ENCODE peak calls at places on chromosome 9, in six cellular contexts. One of them, this sample, is unnamed. For H3K9me3 and H3K4me1, the result is how much of the 10 kb centered on the place peaks cover.

GRCh38 chr9:69471433-69471832 is 146.4 kb downstream of the ENTREP1 start:
- DNase-seq in psoas muscle: no peak
- DNase-seq in NT2/D1: no peak
- DNase-seq in aorta: no peak
- DNase-seq in neuronal stem cell: no peak
- DNase-seq in uterus: no peak
- DNase-seq in this sample: no peak

GRCh38 chr9:107644774-107645463 is 155.3 kb upstream of the KLF4 start:
- DNase-seq in uterus: peak
- DNase-seq in NT2/D1: no peak
- DNase-seq in psoas muscle: peak
- DNase-seq in neuronal stem cell: no peak
- DNase-seq in aorta: peak
- DNase-seq in this sample: no peak

GRCh38 chr9:121201045-121201737 is 478 bp downstream of the RAB14 start:
- DNase-seq in uterus: no peak
- DNase-seq in NT2/D1: no peak
- DNase-seq in aorta: peak
- DNase-seq in neuronal stem cell: peak
- DNase-seq in psoas muscle: peak
- DNase-seq in this sample: peak

GRCh38 chr9:136410500-136411287 is at the start of the genes ENTR1 and PMPCA:
- DNase-seq in psoas muscle: peak
- DNase-seq in NT2/D1: peak
- DNase-seq in neuronal stem cell: peak
- DNase-seq in aorta: peak
- DNase-seq in uterus: peak
- DNase-seq in this sample: peak

GRCh38 chr9:19271081-19271480 is 40.6 kb downstream of the DENND4C start:
- DNase-seq in neuronal stem cell: no peak
- DNase-seq in psoas muscle: no peak
- DNase-seq in NT2/D1: no peak
- DNase-seq in uterus: no peak
- DNase-seq in aorta: no peak
- DNase-seq in this sample: no peak

GRCh38 chr9:33228606-33229005 is 11.4 kb upstream of the SPINK4 start:
- DNase-seq in NT2/D1: no peak
- DNase-seq in uterus: no peak
- DNase-seq in neuronal stem cell: no peak
- DNase-seq in psoas muscle: no peak
- DNase-seq in aorta: no peak
- DNase-seq in this sample: no peak

GRCh38 chr9:13354733-13355132 is 75.2 kb upstream of the MPDZ start:
- DNase-seq in aorta: no peak
- DNase-seq in uterus: no peak
- DNase-seq in psoas muscle: no peak
- DNase-seq in neuronal stem cell: no peak
- DNase-seq in NT2/D1: no peak
- DNase-seq in this sample: no peak

GRCh38 chr9:120715331-120715924 is 1.2 kb upstream of the MEGF9 start:
- DNase-seq in neuronal stem cell: peak
- DNase-seq in uterus: peak
- DNase-seq in psoas muscle: peak
- DNase-seq in aorta: peak
- DNase-seq in NT2/D1: peak
- DNase-seq in this sample: peak

GRCh38 chr9:120932086-120932818 is 5.7 kb upstream of the TRAF1 start:
- DNase-seq in psoas muscle: no peak
- DNase-seq in aorta: no peak
- DNase-seq in uterus: no peak
- DNase-seq in neuronal stem cell: no peak
- DNase-seq in NT2/D1: no peak
- DNase-seq in this sample: no peak

GRCh38 chr9:91740713-91741112 is 209.3 kb downstream of the ROR2 start:
- DNase-seq in neuronal stem cell: no peak
- DNase-seq in psoas muscle: no peak
- DNase-seq in NT2/D1: no peak
- DNase-seq in uterus: peak
- DNase-seq in aorta: no peak
- DNase-seq in this sample: no peak

GRCh38 chr9:27247756-27248155 is 49.2 kb downstream of the EQTN start:
- DNase-seq in psoas muscle: no peak
- DNase-seq in NT2/D1: peak
- DNase-seq in uterus: no peak
- DNase-seq in aorta: no peak
- DNase-seq in neuronal stem cell: peak
- DNase-seq in this sample: peak

DNA sequence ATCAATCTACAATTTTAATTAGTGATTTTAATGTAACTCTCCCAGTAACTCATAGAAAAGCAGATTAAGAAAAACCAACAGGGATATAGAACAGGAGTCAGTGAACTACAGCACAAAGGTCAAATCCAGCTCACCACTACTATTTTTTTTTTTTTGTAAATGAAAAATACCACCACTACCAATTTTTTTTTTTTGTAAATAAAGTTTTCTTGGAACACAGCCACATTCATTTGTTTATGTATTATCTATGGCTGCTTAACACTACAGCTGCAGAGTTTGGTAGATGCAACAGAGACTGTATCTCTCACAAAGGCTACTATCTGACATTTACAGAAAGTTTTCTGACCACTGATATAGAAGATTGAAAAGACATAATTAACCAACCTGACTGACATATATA is 11.7 kb downstream of the ZNF510 start:
- DNase-seq in uterus: no peak
- DNase-seq in neuronal stem cell: no peak
- DNase-seq in aorta: no peak
- DNase-seq in NT2/D1: no peak
- DNase-seq in psoas muscle: no peak
- DNase-seq in this sample: no peak
- H3K9me3 ChIP-seq in uterus: under half
- H3K9me3 ChIP-seq in neuronal stem cell: half or more
- H3K9me3 ChIP-seq in aorta: under half
- H3K9me3 ChIP-seq in NT2/D1: half or more
- H3K9me3 ChIP-seq in psoas muscle: half or more
- H3K9me3 ChIP-seq in this sample: under half

DNA sequence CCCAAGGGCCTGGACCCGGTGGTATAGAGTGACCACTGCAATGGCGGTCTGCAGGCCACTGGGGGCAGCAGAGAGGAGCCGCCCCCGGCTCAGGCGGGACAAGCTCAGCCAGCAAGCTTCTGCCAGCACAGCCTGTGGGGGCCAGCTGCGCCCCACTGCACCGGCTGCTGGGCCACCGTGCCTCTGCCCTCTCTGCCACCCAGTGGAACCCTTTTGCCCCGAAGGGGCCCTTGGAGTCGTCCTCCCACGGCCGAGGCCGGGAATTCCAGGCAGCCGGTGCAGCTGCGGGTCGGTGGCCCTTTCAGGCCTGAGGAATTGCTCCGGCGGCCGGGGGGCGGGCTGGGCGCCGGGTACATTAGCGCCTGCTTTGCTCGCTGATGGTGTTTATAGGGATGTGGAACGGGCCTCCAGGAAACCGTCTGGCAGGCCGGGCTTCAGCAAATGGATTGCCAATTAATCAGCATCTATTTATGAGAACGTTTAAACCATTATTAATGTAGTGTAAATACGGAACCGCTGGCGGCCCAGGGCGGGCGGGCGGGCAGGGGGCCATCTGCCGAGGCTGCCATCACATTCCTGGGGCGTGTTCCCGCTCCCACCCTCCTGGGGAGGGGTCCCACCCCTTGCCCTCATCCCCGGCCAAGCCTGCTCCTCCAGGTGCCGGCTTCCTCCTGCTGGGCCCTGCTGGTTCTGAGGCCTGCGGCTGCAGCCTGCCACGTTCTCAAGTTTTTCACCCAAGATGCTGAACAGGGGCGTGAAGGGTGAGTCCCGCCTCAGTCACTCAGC is 127.4 kb downstream of the BARX1 start:
- DNase-seq in aorta: peak
- DNase-seq in uterus: no peak
- DNase-seq in psoas muscle: peak
- DNase-seq in NT2/D1: peak
- DNase-seq in neuronal stem cell: peak
- DNase-seq in this sample: peak
- H3K4me3 ChIP-seq in aorta: peak
- H3K4me3 ChIP-seq in uterus: peak
- H3K4me3 ChIP-seq in psoas muscle: peak
- H3K4me3 ChIP-seq in NT2/D1: no peak
- H3K4me3 ChIP-seq in neuronal stem cell: peak
- H3K4me3 ChIP-seq in this sample: no peak

DNA sequence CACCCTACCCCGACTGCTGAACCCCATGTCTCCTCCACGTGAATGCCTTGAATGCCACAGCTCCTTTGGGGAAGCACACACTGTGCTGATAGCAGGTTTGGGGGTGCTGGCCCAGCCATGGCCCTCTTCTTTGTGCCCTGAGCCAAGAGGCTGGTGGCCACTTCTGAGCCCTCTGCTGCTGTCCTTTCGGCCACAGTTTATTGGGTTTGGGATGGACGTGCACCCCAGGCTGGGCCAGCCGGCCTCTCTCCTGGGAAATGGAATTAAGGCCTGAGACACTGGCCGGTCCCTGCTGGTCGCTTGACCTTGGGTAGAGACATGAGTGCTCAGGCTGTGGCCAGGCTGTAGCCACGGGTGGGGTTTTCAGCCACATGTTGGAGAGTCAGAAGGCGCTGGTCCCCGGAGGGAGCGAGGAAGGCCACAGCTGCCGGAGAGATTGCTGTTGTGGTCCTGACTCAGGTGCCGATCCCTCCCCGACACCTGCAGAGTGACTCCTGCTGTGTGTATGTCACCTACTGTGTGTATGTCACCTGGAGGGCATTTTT is 26.6 kb downstream of the FAM163B start:
- DNase-seq in uterus: no peak
- DNase-seq in NT2/D1: no peak
- DNase-seq in neuronal stem cell: no peak
- DNase-seq in aorta: no peak
- DNase-seq in psoas muscle: no peak
- DNase-seq in this sample: no peak
- H3K4me1 ChIP-seq in uterus: under half
- H3K4me1 ChIP-seq in NT2/D1: under half
- H3K4me1 ChIP-seq in neuronal stem cell: under half
- H3K4me1 ChIP-seq in aorta: under half
- H3K4me1 ChIP-seq in psoas muscle: under half
- H3K4me1 ChIP-seq in this sample: under half

DNA sequence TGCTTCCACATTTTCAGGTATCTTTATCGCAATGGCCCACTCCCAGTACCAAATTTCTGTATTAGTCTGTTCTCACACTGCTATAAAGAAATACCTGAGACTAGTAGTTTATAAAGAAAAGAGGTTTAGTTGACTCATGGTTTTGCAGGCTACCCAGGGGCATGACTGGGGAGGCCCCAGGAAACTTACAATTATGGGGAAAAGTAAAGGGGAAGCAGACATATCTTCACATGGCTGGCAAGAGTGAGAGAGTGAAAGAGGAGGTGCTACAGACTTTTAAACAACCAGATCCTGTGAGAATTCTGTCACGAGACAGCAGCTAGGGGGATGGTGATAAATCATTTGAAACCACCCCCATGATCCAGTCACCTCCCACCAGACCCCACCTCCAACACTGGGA is 238.2 kb upstream of the DMAC1 start:
- DNase-seq in psoas muscle: no peak
- DNase-seq in aorta: no peak
- DNase-seq in uterus: no peak
- DNase-seq in NT2/D1: no peak
- DNase-seq in neuronal stem cell: no peak
- DNase-seq in this sample: no peak
- H3K9me3 ChIP-seq in psoas muscle: under half
- H3K9me3 ChIP-seq in aorta: under half
- H3K9me3 ChIP-seq in uterus: under half
- H3K9me3 ChIP-seq in NT2/D1: under half
- H3K9me3 ChIP-seq in neuronal stem cell: under half
- H3K9me3 ChIP-seq in this sample: under half

DNA sequence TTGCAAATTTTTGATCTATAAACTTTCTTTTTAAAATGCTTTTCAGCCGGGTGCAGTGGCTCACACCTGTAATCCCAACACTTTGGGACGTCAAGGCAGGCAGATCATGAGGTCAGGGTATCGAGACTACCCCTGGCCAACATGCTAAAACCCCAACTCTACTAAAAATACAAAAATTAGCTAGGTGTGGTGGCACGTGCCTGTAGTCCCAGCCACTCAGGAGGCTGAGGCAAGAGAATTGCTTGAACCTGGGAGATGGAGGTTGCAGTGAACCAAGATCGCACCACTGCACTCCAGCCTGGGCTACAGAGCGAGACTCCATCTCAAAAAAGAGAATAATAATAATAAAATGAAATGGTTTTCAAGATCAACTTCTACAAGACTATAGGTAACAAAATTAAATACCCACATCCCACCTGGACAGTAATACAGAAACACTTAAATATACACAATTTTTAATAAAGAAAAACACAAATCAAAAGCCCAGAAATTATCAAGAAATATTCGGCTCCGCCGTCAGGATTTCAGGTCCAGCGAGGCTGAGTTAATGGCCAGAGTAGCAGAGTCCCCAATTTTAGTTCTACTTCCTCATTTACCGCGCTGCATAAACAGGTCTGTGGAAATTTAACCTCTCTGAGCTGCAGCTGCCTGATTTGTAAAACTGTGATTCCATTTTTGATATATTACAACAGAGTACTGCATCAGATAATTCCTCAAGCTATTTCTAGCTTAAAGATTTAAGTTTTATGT is 4.0 kb downstream of the TUT7 start:
- DNase-seq in uterus: no peak
- DNase-seq in psoas muscle: no peak
- DNase-seq in aorta: no peak
- DNase-seq in NT2/D1: no peak
- DNase-seq in neuronal stem cell: no peak
- DNase-seq in this sample: no peak
- H3K4me3 ChIP-seq in uterus: no peak
- H3K4me3 ChIP-seq in psoas muscle: peak
- H3K4me3 ChIP-seq in aorta: no peak
- H3K4me3 ChIP-seq in NT2/D1: no peak
- H3K4me3 ChIP-seq in neuronal stem cell: no peak
- H3K4me3 ChIP-seq in this sample: no peak

DNA sequence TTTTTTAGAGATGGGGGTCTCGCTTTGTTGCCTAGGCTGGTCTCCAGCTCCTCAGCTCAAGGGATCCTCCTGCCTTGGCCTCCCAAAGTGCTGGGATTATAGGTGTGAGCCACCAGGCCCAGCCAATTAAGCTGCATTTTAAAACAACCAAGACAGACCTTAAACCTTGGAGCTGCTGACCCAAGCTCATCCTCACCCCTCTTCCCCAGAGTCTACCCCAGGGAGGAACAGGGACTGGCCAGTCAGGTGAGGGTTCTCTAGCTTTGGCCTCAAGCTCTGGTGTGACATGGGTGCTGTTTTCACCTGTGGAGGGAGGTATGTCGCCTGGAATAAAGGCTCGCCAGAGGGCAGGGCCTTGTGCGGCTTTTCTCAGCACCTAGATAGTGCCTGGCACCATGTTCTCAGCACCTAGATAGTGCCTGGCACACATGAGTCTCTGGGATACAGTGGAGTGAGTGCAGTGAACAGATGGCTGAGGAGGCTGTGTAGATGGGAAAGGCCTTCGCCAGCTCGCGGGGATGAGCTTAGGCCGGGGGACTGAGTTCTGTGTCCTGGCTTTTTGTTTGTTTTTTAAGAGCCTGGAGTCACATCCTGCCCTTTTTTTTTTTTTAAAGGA is 7.4 kb downstream of the CDK9 start:
- DNase-seq in uterus: no peak
- DNase-seq in psoas muscle: no peak
- DNase-seq in NT2/D1: no peak
- DNase-seq in neuronal stem cell: no peak
- DNase-seq in aorta: no peak
- DNase-seq in this sample: peak
- H3K4me1 ChIP-seq in uterus: under half
- H3K4me1 ChIP-seq in psoas muscle: under half
- H3K4me1 ChIP-seq in NT2/D1: under half
- H3K4me1 ChIP-seq in neuronal stem cell: under half
- H3K4me1 ChIP-seq in aorta: under half
- H3K4me1 ChIP-seq in this sample: under half

This sample was measured in HAP-1.